ENCODE peak calls at places on chromosomes 5 and 9, in eight cellular contexts. R is tibial nerve, M is esophagus squamous epithelium, P is left ventricle myocardium inferior, A is brain microvascular endothelial cell, V is stomach, T is SK-N-SH, W is Peyer's patch. S is an unnamed sample.
A peak's percentile ranks its signal among the peaks of the same experiment; 100 is the strongest.

GRCh38 chr9:24545285-24545684 is 412 bp downstream of the IZUMO3 start:
- DNase-seq in W (no peak), M (no peak), R (no peak), P (no peak), V (no peak), T (no peak), A (no peak), S (no peak)

GRCh38 chr5:113513384-113514262 is at the start of gene YTHDC2:
- DNase-seq in R (peak; percentile 74), P (peak; percentile 89), W (peak; percentile 89), T (peak; percentile 89), V (peak; percentile 86), M (peak; percentile 45), A (peak; percentile 88), S (peak; percentile 79)

GRCh38 chr5:120446896-120447295 is 17.2 kb upstream of the PRR16 start:
- DNase-seq in T (no peak), W (no peak), V (no peak), P (no peak), M (no peak), A (no peak), R (no peak), S (no peak)

GRCh38 chr5:155402927-155403645 is 389.5 kb downstream of the KIF4B start:
- DNase-seq in V (no peak), A (no peak), M (no peak), W (no peak), R (no peak), T (no peak), P (no peak), S (peak; percentile 85)

GRCh38 chr9:133031496-133031911 is 707 bp downstream of the GTF3C5 start:
- DNase-seq in M (no peak), A (no peak), P (no peak), W (peak; percentile 12), R (no peak), T (no peak), V (no peak), S (no peak)

GRCh38 chr5:82821978-82822927 is 254.9 kb downstream of the TMEM167A start:
- DNase-seq in T (no peak), M (no peak), W (no peak), P (no peak), R (no peak), V (no peak), A (peak; percentile 65), S (no peak)

GRCh38 chr5:133829786-133830185 is 138.6 kb downstream of the C5orf15 start:
- DNase-seq in A (no peak), W (no peak), T (no peak), V (no peak), P (no peak), R (no peak), M (no peak), S (no peak)

GRCh38 chr5:163567811-163568210 is 62.4 kb downstream of the MAT2B start:
- DNase-seq in M (no peak), P (no peak), T (no peak), A (no peak), W (no peak), V (no peak), R (no peak), S (no peak)

GRCh38 chr5:137320056-137321045 is 178.8 kb downstream of the SPOCK1 start:
- DNase-seq in M (no peak), W (no peak), R (no peak), A (peak; percentile 58), T (peak; percentile 68), V (peak; percentile 29), P (no peak), S (peak; percentile 79)

GRCh38 chr9:123656565-123656964 is 273.4 kb downstream of the DENND1A start:
- DNase-seq in T (no peak), R (no peak), M (no peak), W (no peak), P (no peak), V (no peak), A (no peak), S (peak; percentile 17)

GRCh38 chr9:98225015-98225442 is 30.4 kb downstream of the TBC1D2 start:
- DNase-seq in P (no peak), W (peak; percentile 79), A (no peak), T (no peak), V (no peak), M (no peak), R (no peak), S (no peak)

GRCh38 chr5:132001647-132002561 is 9.6 kb downstream of the ACSL6 start:
- DNase-seq in A (peak; percentile 43), P (no peak), V (no peak), M (no peak), W (peak; percentile 41), T (no peak), R (no peak), S (no peak)

GRCh38 chr5:73218552-73219171 is 45.7 kb downstream of the TMEM174 start:
- DNase-seq in R (no peak), P (no peak), V (no peak), M (no peak), A (peak; percentile 48), W (no peak), T (no peak), S (peak; percentile 60)
- TF ChIP-seq CTCF in R (no peak), P (no peak), V (no peak), M (no peak), A (peak; percentile 75), W (no peak), T (peak; percentile 57), S (peak; percentile 38)

GRCh38 chr5:109418752-109419352 is 9.1 kb upstream of the PJA2 start:
- DNase-seq in R (no peak), T (no peak), A (no peak), W (no peak), M (no peak), V (no peak), P (no peak), S (no peak)
- H3K27ac ChIP-seq in R (no peak overlapping the region), T (no peak overlapping the region), A (no peak overlapping the region), W (no peak overlapping the region), M (no peak overlapping the region), V (no peak overlapping the region), P (no peak overlapping the region), S (no peak overlapping the region)

DNA sequence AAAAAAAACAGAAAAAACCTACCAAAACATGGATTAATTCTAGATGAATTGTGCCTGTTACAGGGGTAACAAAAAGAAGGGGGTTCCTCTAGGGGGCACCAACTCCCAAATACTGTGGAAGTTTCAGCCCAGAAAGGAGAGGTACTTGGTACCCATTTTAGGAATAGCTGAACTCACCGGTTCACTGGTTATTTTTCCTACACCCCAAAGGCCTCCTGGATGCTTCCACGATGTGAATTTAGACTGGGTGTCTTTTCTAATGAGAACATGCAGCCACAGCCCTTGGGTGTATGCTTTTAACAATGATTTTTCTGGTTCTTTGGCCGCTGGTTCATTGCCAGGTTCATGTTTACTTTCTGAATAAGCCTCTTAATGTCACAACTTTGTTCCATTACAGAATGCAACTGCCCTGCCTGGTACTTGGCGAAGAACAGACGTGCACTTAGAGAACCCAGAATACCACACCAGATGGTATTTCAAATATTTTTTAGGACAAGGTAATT is 46.7 kb downstream of the GARNL3 start:
- DNase-seq in A (peak; percentile 52), T (no peak), M (no peak), W (no peak), P (no peak), V (peak; percentile 65), R (peak; percentile 25), S (peak; percentile 43)
- TF ChIP-seq CTCF in A (peak; percentile 72), T (peak; percentile 70), M (no peak), W (peak; percentile 36), P (peak; percentile 62), V (peak; percentile 18), R (peak; percentile 35), S (peak; percentile 74)

GRCh38 chr9:91342575-91342974 is 19.1 kb downstream of the AUH start:
- DNase-seq in M (no peak), W (no peak), P (no peak), R (no peak), V (no peak), T (no peak), A (no peak), S (no peak)

GRCh38 chr9:91341258-91341746 is 20.4 kb downstream of the AUH start:
- DNase-seq in W (no peak), A (no peak), R (no peak), P (no peak), V (no peak), M (no peak), T (no peak), S (no peak)

GRCh38 chr9:91341749-91342148 is 20.0 kb downstream of the AUH start:
- DNase-seq in T (no peak), P (no peak), M (no peak), A (no peak), W (no peak), V (no peak), R (no peak), S (no peak)

GRCh38 chr9:91340395-91340794 is 21.3 kb downstream of the AUH start:
- DNase-seq in A (no peak), R (no peak), W (no peak), V (no peak), T (no peak), P (no peak), M (no peak), S (no peak)

DNA sequence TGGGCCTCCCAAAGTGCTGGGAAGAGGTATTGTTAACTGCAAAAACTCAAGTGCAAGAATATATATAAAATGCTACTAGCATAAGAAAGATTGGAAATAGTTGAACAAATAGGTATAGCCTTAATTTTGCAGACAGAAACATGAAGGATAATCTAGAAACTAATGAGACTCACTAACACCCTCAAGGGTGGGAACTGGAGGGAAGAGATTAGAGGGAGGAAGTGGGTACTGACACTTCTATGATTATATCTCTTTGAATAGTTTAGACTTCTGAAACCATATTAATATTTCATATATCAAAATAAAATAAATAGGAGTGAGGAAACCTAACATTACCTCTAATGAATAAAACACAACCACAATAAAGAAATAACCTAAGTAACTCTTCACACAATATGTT is 23.0 kb downstream of the AUH start:
- DNase-seq in M (no peak), R (no peak), A (no peak), V (no peak), T (no peak), W (no peak), P (no peak), S (no peak)
- H3K27ac ChIP-seq in M (no peak overlapping the region), R (no peak overlapping the region), A (no peak overlapping the region), V (no peak overlapping the region), T (no peak overlapping the region), W (no peak overlapping the region), P (no peak overlapping the region), S (no peak overlapping the region)

DNA sequence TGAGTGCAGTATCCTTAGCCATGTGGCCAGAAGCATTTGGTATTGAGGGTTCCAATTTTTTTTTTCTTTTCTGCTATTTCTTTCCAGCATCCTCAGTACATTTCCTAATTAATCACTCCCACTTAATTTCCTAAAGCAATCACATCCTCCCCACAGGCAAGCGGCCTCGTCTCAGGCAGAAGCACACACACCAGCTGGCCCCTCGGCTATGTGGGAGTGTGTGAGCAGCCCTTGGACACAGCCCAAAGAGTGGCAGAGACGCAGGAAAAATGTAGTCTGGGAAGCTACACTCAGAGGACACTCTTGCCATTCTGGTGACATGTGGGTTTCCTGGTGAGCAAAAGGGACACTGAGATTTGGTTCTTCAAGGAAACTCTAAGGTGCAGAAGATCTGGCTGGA is 20.7 kb downstream of the SLIT3 start:
- DNase-seq in T (peak; percentile 74), W (no peak), P (no peak), A (no peak), V (no peak), M (no peak), R (no peak), S (no peak)
- TF ChIP-seq CTCF in T (no peak), W (no peak), P (no peak), A (no peak), V (no peak), M (no peak), R (no peak), S (no peak)

GRCh38 chr5:177491983-177492746 is 5.2 kb downstream of the PDLIM7 start:
- DNase-seq in T (no peak), P (no peak), A (no peak), R (no peak), V (no peak), W (no peak), M (no peak), S (no peak)
- H3K27ac ChIP-seq in T (no peak overlapping the region), P (no peak overlapping the region), A (no peak overlapping the region), R (peak overlapping the region; percentile 97), V (peak overlapping the region; percentile 90), W (no peak overlapping the region), M (peak overlapping the region; percentile 98), S (peak overlapping the region; percentile 96)